ENCODE peak calls at places on chromosomes 3 and 15, in six cellular contexts. One of them, this sample, is unnamed.

GRCh38 chr3:14513566-14514322 is 26.4 kb downstream of the GRIP2 start:
- DNase-seq in T1000: no peak
- DNase-seq in ovary: no peak
- DNase-seq in nephron progenitor cell: no peak
- DNase-seq in activated CD4-positive, alpha-beta T cell treated with anti-CD3 and anti-CD28 coated beads, Interleukin-2, amount 50 U/mL, for 1 hour: no peak
- DNase-seq in ascending aorta: no peak
- DNase-seq in this sample: no peak

GRCh38 chr15:97977734-97978133 is 17.2 kb downstream of the ARRDC4 start:
- DNase-seq in T1000: no peak
- DNase-seq in ascending aorta: no peak
- DNase-seq in activated CD4-positive, alpha-beta T cell treated with anti-CD3 and anti-CD28 coated beads, Interleukin-2, amount 50 U/mL, for 1 hour: no peak
- DNase-seq in ovary: no peak
- DNase-seq in nephron progenitor cell: no peak
- DNase-seq in this sample: no peak

GRCh38 chr3:14875411-14876175 is 56.8 kb downstream of the FGD5 start:
- DNase-seq in nephron progenitor cell: no peak
- DNase-seq in T1000: no peak
- DNase-seq in activated CD4-positive, alpha-beta T cell treated with anti-CD3 and anti-CD28 coated beads, Interleukin-2, amount 50 U/mL, for 1 hour: no peak
- DNase-seq in ascending aorta: no peak
- DNase-seq in ovary: no peak
- DNase-seq in this sample: no peak

GRCh38 chr15:75143738-75144334 is 57.8 kb upstream of the C15orf39 start:
- DNase-seq in T1000: no peak
- DNase-seq in ascending aorta: no peak
- DNase-seq in ovary: no peak
- DNase-seq in activated CD4-positive, alpha-beta T cell treated with anti-CD3 and anti-CD28 coated beads, Interleukin-2, amount 50 U/mL, for 1 hour: no peak
- DNase-seq in nephron progenitor cell: no peak
- DNase-seq in this sample: no peak

GRCh38 chr3:72127843-72128242 is 342.9 kb upstream of the PROK2 start:
- DNase-seq in activated CD4-positive, alpha-beta T cell treated with anti-CD3 and anti-CD28 coated beads, Interleukin-2, amount 50 U/mL, for 1 hour: no peak
- DNase-seq in ascending aorta: no peak
- DNase-seq in ovary: no peak
- DNase-seq in T1000: no peak
- DNase-seq in nephron progenitor cell: no peak
- DNase-seq in this sample: no peak

GRCh38 chr15:38211249-38211648 is 41.4 kb upstream of the SPRED1 start:
- DNase-seq in ovary: no peak
- DNase-seq in ascending aorta: no peak
- DNase-seq in activated CD4-positive, alpha-beta T cell treated with anti-CD3 and anti-CD28 coated beads, Interleukin-2, amount 50 U/mL, for 1 hour: no peak
- DNase-seq in nephron progenitor cell: no peak
- DNase-seq in T1000: no peak
- DNase-seq in this sample: no peak

GRCh38 chr15:63218114-63218808 is 28.9 kb downstream of the RAB8B start:
- DNase-seq in ovary: no peak
- DNase-seq in T1000: no peak
- DNase-seq in ascending aorta: no peak
- DNase-seq in nephron progenitor cell: no peak
- DNase-seq in activated CD4-positive, alpha-beta T cell treated with anti-CD3 and anti-CD28 coated beads, Interleukin-2, amount 50 U/mL, for 1 hour: no peak
- DNase-seq in this sample: no peak

GRCh38 chr3:55639886-55640765 is 153.0 kb upstream of the WNT5A start:
- DNase-seq in activated CD4-positive, alpha-beta T cell treated with anti-CD3 and anti-CD28 coated beads, Interleukin-2, amount 50 U/mL, for 1 hour: no peak
- DNase-seq in ascending aorta: no peak
- DNase-seq in T1000: no peak
- DNase-seq in ovary: no peak
- DNase-seq in nephron progenitor cell: no peak
- DNase-seq in this sample: no peak

GRCh38 chr15:48899793-48900192 is 21.9 kb downstream of the EID1 start:
- DNase-seq in ovary: no peak
- DNase-seq in T1000: no peak
- DNase-seq in activated CD4-positive, alpha-beta T cell treated with anti-CD3 and anti-CD28 coated beads, Interleukin-2, amount 50 U/mL, for 1 hour: no peak
- DNase-seq in nephron progenitor cell: no peak
- DNase-seq in ascending aorta: no peak
- DNase-seq in this sample: no peak

GRCh38 chr3:51930439-51930838 is 11.3 kb downstream of the RRP9 start:
- DNase-seq in ovary: no peak
- DNase-seq in activated CD4-positive, alpha-beta T cell treated with anti-CD3 and anti-CD28 coated beads, Interleukin-2, amount 50 U/mL, for 1 hour: no peak
- DNase-seq in nephron progenitor cell: no peak
- DNase-seq in T1000: no peak
- DNase-seq in ascending aorta: no peak
- DNase-seq in this sample: no peak

GRCh38 chr15:75732809-75733451 is 20.3 kb upstream of the CSPG4 start:
- DNase-seq in ovary: peak
- DNase-seq in ascending aorta: no peak
- DNase-seq in nephron progenitor cell: peak
- DNase-seq in T1000: peak
- DNase-seq in activated CD4-positive, alpha-beta T cell treated with anti-CD3 and anti-CD28 coated beads, Interleukin-2, amount 50 U/mL, for 1 hour: peak
- DNase-seq in this sample: peak

GRCh38 chr3:184604039-184604955 is 42.7 kb downstream of the EPHB3 start:
- DNase-seq in nephron progenitor cell: peak
- DNase-seq in activated CD4-positive, alpha-beta T cell treated with anti-CD3 and anti-CD28 coated beads, Interleukin-2, amount 50 U/mL, for 1 hour: no peak
- DNase-seq in ascending aorta: no peak
- DNase-seq in ovary: peak
- DNase-seq in T1000: no peak
- DNase-seq in this sample: no peak

GRCh38 chr3:108489776-108490175 is 20.6 kb downstream of the MYH15 start:
- DNase-seq in activated CD4-positive, alpha-beta T cell treated with anti-CD3 and anti-CD28 coated beads, Interleukin-2, amount 50 U/mL, for 1 hour: peak
- DNase-seq in ascending aorta: no peak
- DNase-seq in ovary: no peak
- DNase-seq in nephron progenitor cell: peak
- DNase-seq in T1000: no peak
- DNase-seq in this sample: no peak

GRCh38 chr3:18389108-18389733 is 35.9 kb downstream of the SATB1 start:
- DNase-seq in ascending aorta: no peak
- DNase-seq in ovary: no peak
- DNase-seq in nephron progenitor cell: peak
- DNase-seq in T1000: no peak
- DNase-seq in activated CD4-positive, alpha-beta T cell treated with anti-CD3 and anti-CD28 coated beads, Interleukin-2, amount 50 U/mL, for 1 hour: peak
- DNase-seq in this sample: no peak

GRCh38 chr3:129323651-129324294 is 45.1 kb downstream of the HMCES start:
- DNase-seq in nephron progenitor cell: no peak
- DNase-seq in activated CD4-positive, alpha-beta T cell treated with anti-CD3 and anti-CD28 coated beads, Interleukin-2, amount 50 U/mL, for 1 hour: no peak
- DNase-seq in T1000: no peak
- DNase-seq in ascending aorta: no peak
- DNase-seq in ovary: no peak
- DNase-seq in this sample: no peak

GRCh38 chr3:106007512-106007911 is 138.7 kb upstream of the CBLB start:
- DNase-seq in activated CD4-positive, alpha-beta T cell treated with anti-CD3 and anti-CD28 coated beads, Interleukin-2, amount 50 U/mL, for 1 hour: no peak
- DNase-seq in nephron progenitor cell: no peak
- DNase-seq in ovary: no peak
- DNase-seq in ascending aorta: no peak
- DNase-seq in T1000: no peak
- DNase-seq in this sample: no peak

GRCh38 chr3:18447720-18448119 is 22.6 kb upstream of the SATB1 start:
- DNase-seq in nephron progenitor cell: no peak
- DNase-seq in activated CD4-positive, alpha-beta T cell treated with anti-CD3 and anti-CD28 coated beads, Interleukin-2, amount 50 U/mL, for 1 hour: no peak
- DNase-seq in ovary: no peak
- DNase-seq in ascending aorta: no peak
- DNase-seq in T1000: no peak
- DNase-seq in this sample: no peak

GRCh38 chr15:101152914-101153313 is 98.9 kb downstream of the CHSY1 start:
- DNase-seq in ascending aorta: no peak
- DNase-seq in T1000: no peak
- DNase-seq in nephron progenitor cell: no peak
- DNase-seq in activated CD4-positive, alpha-beta T cell treated with anti-CD3 and anti-CD28 coated beads, Interleukin-2, amount 50 U/mL, for 1 hour: no peak
- DNase-seq in ovary: no peak
- DNase-seq in this sample: no peak